ENCODE peak calls at places on chromosomes 6 and 20, in ten cellular contexts. T is endothelial cell of umbilical vein, R is breast epithelium, A is colonic mucosa, B is kidney, Z is IMR-90, M is adrenal gland, W is HFF-Myc, Q is stomach, Y is fibroblast of lung. K is an unnamed sample.

GRCh38 chr6:32081168-32081624 is 27.9 kb downstream of the TNXB start:
- DNase-seq in T (no peak), R (peak; percentile 52), A (no peak), B (peak; percentile 88), Z (peak; percentile 89), M (peak; percentile 78), W (peak; percentile 59), Q (no peak), Y (peak; percentile 89), K (peak; percentile 91)

GRCh38 chr6:16750566-16750965 is 10.7 kb downstream of the ATXN1 start:
- DNase-seq in T (no peak), R (no peak), A (no peak), B (no peak), Z (no peak), M (no peak), W (no peak), Q (no peak), Y (no peak), K (no peak)

GRCh38 chr20:47150403-47151152 is 205.9 kb downstream of the ZMYND8 start:
- DNase-seq in T (peak; percentile 64), R (no peak), A (peak; percentile 62), B (no peak), Z (peak; percentile 73), M (peak; percentile 62), W (peak; percentile 43), Q (peak; percentile 64), Y (peak; percentile 70), K (peak; percentile 85)

GRCh38 chr6:38509713-38510112 is 130.0 kb downstream of the BTBD9 start:
- DNase-seq in T (no peak), R (no peak), A (no peak), B (no peak), Z (peak; percentile 75), M (no peak), W (peak; percentile 19), Q (no peak), Y (peak; percentile 97), K (peak; percentile 77)

GRCh38 chr6:24495516-24495847 is 713 bp downstream of the ALDH5A1 start:
- DNase-seq in T (no peak), R (peak; percentile 31), A (peak; percentile 75), B (no peak), Z (peak; percentile 14), M (peak; percentile 66), W (no peak), Q (peak; percentile 51), Y (peak; percentile 61), K (peak; percentile 25)

GRCh38 chr6:110878751-110879539 is 4.4 kb downstream of the AMD1 start:
- DNase-seq in T (peak; percentile 21), R (no peak), A (peak; percentile 27), B (no peak), Z (peak; percentile 59), M (no peak), W (no peak), Q (no peak), Y (no peak), K (peak; percentile 30)

GRCh38 chr20:34220581-34220980 is 20.6 kb upstream of the ASIP start:
- DNase-seq in T (peak; percentile 78), R (no peak), A (no peak), B (no peak), Z (peak; percentile 28), M (no peak), W (peak; percentile 63), Q (no peak), Y (peak; percentile 79), K (peak; percentile 49)

GRCh38 chr6:136012198-136012884 is 160.8 kb downstream of the PDE7B start:
- DNase-seq in T (peak; percentile 61), R (no peak), A (no peak), B (no peak), Z (peak; percentile 94), M (no peak), W (no peak), Q (no peak), Y (peak; percentile 97), K (peak; percentile 83)

GRCh38 chr6:3919849-3920248 is 70.7 kb downstream of the FAM50B start:
- DNase-seq in T (no peak), R (no peak), A (no peak), B (no peak), Z (no peak), M (no peak), W (no peak), Q (no peak), Y (no peak), K (no peak)

GRCh38 chr6:170260686-170261085 is 30.2 kb downstream of the DLL1 start:
- DNase-seq in T (no peak), R (no peak), A (no peak), B (peak; percentile 48), Z (no peak), M (no peak), W (no peak), Q (no peak), Y (no peak), K (no peak)

GRCh38 chr6:135270676-135271536 is 89.8 kb downstream of the MYB start:
- DNase-seq in T (peak; percentile 14), R (peak; percentile 30), A (peak; percentile 86), B (peak; percentile 71), Z (no peak), M (no peak), W (no peak), Q (peak; percentile 81), Y (no peak), K (no peak)

GRCh38 chr20:4602297-4602631 is 119.4 kb upstream of the PRND start:
- DNase-seq in T (no peak), R (no peak), A (no peak), B (no peak), Z (peak; percentile 58), M (no peak), W (no peak), Q (no peak), Y (peak; percentile 25), K (no peak)
- TF ChIP-seq CTCF in T (no peak), R (no peak), A (no peak), B (no peak), Z (no peak), M (no peak), W (no peak), Q (no peak), Y (peak; percentile 11), K (no peak)

GRCh38 chr6:148760568-148761531 is 14.0 kb downstream of the UST start:
- DNase-seq in T (no peak), R (peak; percentile 30), A (peak; percentile 41), B (peak; percentile 90), Z (peak; percentile 92), M (peak; percentile 64), W (no peak), Q (peak; percentile 35), Y (peak; percentile 92), K (peak; percentile 93)

GRCh38 chr6:148758492-148758891 is 11.7 kb downstream of the UST start:
- DNase-seq in T (no peak), R (no peak), A (peak; percentile 31), B (no peak), Z (no peak), M (peak; percentile 51), W (no peak), Q (no peak), Y (no peak), K (no peak)

GRCh38 chr6:148761532-148761951 is 14.7 kb downstream of the UST start:
- DNase-seq in T (no peak), R (no peak), A (no peak), B (peak; percentile 77), Z (peak; percentile 22), M (no peak), W (no peak), Q (no peak), Y (no peak), K (peak; percentile 30)

GRCh38 chr6:148757944-148758343 is 11.1 kb downstream of the UST start:
- DNase-seq in T (no peak), R (no peak), A (no peak), B (no peak), Z (no peak), M (no peak), W (no peak), Q (no peak), Y (no peak), K (no peak)

GRCh38 chr6:148760143-148760505 is 13.3 kb downstream of the UST start:
- DNase-seq in T (no peak), R (no peak), A (no peak), B (no peak), Z (no peak), M (no peak), W (no peak), Q (no peak), Y (no peak), K (no peak)
- H3K4me3 ChIP-seq in T (no peak overlapping the region), R (no peak overlapping the region), A (no peak overlapping the region), B (no peak overlapping the region), Z (no peak overlapping the region), M (no peak overlapping the region), W (no peak overlapping the region), Q (no peak overlapping the region), Y (peak overlapping the region; percentile 39), K (no peak overlapping the region)

DNA sequence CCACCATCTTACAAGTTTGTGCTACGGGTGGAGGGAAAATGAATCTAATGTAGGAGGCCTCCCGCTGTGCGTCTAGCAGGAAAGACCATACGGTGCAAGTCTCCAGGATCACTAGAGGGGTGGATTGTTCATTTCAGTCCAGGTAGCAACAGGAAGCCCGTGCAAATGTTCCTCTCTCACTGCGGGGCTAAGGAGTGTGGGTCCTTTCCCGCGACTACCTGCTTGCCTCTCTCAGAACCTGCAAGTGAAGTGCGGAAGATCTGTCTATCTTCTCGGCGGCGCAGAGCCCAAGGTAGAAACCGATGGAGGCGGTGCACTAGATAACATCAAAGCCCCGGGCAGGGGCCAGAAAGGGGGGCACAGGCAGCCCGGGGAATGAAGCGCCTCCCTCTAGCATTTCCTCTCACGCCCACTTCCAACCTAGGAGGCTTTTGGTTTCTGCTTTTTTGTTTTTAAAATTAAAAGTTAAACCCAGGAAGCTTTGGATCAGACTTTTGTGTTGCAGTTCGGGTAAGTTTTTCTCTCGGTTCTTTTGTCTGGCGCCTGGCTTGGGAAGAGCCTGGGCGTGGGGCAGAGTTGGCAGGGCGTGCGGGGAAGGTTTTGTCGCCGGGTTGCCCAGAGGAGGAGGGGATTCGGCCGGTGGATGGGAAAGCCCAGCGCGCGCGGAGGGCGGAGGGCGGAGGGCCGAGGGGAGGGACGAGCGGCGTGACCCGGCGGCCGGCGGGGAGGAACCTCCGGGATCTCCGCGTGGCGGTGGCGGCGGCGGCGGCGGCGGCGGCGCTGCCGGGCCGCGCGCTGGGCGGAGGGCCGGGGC is 3.5 kb upstream of the HIVEP1 start:
- DNase-seq in T (peak; percentile 69), R (peak; percentile 58), A (peak; percentile 87), B (peak; percentile 96), Z (peak; percentile 43), M (peak; percentile 84), W (no peak), Q (peak; percentile 70), Y (peak; percentile 60), K (peak; percentile 84)
- TF ChIP-seq CTCF in T (no peak), R (no peak), A (no peak), B (no peak), Z (no peak), M (no peak), W (no peak), Q (no peak), Y (no peak), K (no peak)

DNA sequence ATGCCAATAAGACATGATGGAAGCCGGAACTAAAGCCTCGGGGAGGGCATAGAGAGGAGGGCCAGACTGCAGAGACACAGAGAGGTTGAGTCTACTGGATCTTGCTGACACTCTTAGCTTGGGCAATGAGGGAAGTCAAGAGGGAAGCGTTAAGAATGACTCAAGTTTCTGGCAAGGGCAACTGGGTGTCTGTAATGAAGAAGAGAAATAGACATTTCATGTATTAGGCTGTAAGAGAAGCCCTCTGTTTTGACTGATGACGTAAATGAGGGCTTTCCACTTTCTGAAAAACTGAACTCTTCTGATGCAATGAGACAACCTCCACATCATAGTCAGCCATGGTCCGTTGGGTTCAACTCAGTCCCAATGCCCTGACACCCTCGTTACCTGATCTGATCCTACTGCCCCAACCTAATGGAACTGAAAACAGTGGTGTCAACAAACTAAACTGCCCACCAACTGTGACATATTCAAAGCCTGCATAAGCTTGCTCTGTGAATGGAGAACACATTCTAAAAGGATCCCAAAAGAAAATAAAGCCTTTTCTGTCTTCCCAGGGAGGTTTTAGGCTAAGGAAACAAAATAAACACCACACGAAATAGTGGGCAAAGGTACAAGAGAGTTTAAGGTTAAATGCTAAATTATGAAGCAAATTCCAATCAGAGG is 45.8 kb upstream of the PNRC1 start:
- DNase-seq in T (no peak), R (peak; percentile 68), A (peak; percentile 32), B (no peak), Z (peak; percentile 49), M (peak; percentile 77), W (no peak), Q (no peak), Y (peak; percentile 65), K (peak; percentile 97)
- H3K4me3 ChIP-seq in T (no peak overlapping the region), R (peak overlapping the region; percentile 54), A (no peak overlapping the region), B (peak overlapping the region; percentile 13), Z (no peak overlapping the region), M (no peak overlapping the region), W (no peak overlapping the region), Q (no peak overlapping the region), Y (peak overlapping the region; percentile 26), K (no peak overlapping the region)

K was measured in cardiac fibroblast.